ENCODE peak calls at places on chromosomes 11 and 22, in six cellular contexts. M, T, P, B, E and I are unnamed samples.

GRCh38 chr11:2432628-2433071 is 11.7 kb downstream of the TRPM5 start:
- DNase-seq in M (no peak), T (no peak), B (no peak), P (no peak), E (no peak), I (no peak)

GRCh38 chr11:70105755-70106571 is 27.8 kb downstream of the ANO1 start:
- DNase-seq in P (no peak), M (no peak), T (no peak), E (no peak), B (no peak), I (no peak)

GRCh38 chr22:21691773-21692172 is 26.0 kb downstream of the PPIL2 start:
- DNase-seq in B (no peak), P (no peak), M (peak), E (no peak), T (no peak), I (no peak)

GRCh38 chr22:30855266-30855665 is 113.3 kb downstream of the MORC2 start:
- DNase-seq in P (no peak), M (no peak), B (no peak), E (no peak), T (no peak), I (no peak)

GRCh38 chr11:96426356-96427103 is 36.7 kb downstream of the JRKL start:
- DNase-seq in E (no peak), T (no peak), B (peak), M (peak), P (no peak), I (no peak)

GRCh38 chr11:74321487-74322188 is 10.2 kb upstream of the P4HA3 start:
- DNase-seq in M (peak), P (no peak), B (peak), E (no peak), T (peak), I (no peak)

GRCh38 chr11:93017821-93018690 is 48.6 kb downstream of the MTNR1B start:
- DNase-seq in E (no peak), T (no peak), B (no peak), P (no peak), M (no peak), I (no peak)

GRCh38 chr11:61334434-61335354 is 1.7 kb downstream of the TKFC start:
- DNase-seq in E (no peak), T (no peak), B (peak), M (no peak), P (no peak), I (no peak)

GRCh38 chr11:123473941-123474668 is 44.0 kb downstream of the GRAMD1B start:
- DNase-seq in T (no peak), E (no peak), M (no peak), B (no peak), P (no peak), I (no peak)

GRCh38 chr11:114847599-114847998 is 169.3 kb downstream of the NXPE2 start:
- DNase-seq in P (no peak), M (no peak), B (no peak), T (no peak), E (no peak), I (no peak)

DNA sequence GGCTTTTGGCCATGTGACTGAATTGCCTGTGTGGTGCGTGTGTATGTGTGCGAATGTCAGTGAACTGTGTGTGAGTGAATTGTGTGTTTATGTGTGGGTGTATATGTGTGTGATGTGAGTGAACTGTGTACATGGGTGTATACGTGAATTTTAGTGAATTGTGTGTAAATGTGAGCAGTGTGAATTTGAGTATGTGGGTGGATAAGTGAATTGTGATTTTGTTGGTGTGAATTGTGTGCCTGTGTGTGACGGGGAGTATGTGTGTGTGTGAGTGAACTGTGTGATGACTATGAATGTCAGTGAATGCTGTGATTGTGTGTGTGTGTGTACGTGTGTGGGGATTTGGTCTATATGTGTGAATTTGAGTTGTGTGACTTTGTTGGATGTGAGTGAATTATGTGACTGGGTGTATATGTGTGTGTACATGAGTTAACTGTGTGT is 3.5 kb downstream of the DDTL start:
- DNase-seq in B (no peak), M (peak), T (no peak), E (no peak), P (no peak), I (no peak)
- TF ChIP-seq POLR2A in B (no peak), M (peak), T (peak), E (no peak), P (no peak), I (no peak)

GRCh38 chr11:116826751-116827431 is 2.8 kb upstream of the APOC3 start:
- DNase-seq in M (peak), P (no peak), B (peak), E (no peak), T (no peak), I (no peak)
- TF ChIP-seq POLR2AphosphoS5 in M (no peak), P (no peak), B (peak), E (no peak), T (no peak), I (no peak)

GRCh38 chr11:12066799-12067508 is 43.4 kb upstream of the MICAL2 start:
- DNase-seq in B (peak), E (no peak), P (no peak), M (no peak), T (no peak), I (no peak)
- TF ChIP-seq TAF1 in B (no peak), E (no peak), P (no peak), M (no peak), T (no peak), I (no peak)

GRCh38 chr11:120186799-120187591 is 23.8 kb upstream of the OAF start:
- DNase-seq in E (no peak), P (peak), M (no peak), B (peak), T (no peak), I (no peak)
- TF ChIP-seq POLR2A in E (no peak), P (no peak), M (no peak), B (peak), T (no peak), I (no peak)

GRCh38 chr11:126751242-126751641 is 249.3 kb downstream of the KIRREL3 start:
- DNase-seq in P (no peak), B (no peak), E (no peak), M (no peak), T (no peak), I (no peak)

GRCh38 chr11:126756416-126756815 is 244.2 kb downstream of the KIRREL3 start:
- DNase-seq in T (no peak), P (no peak), B (no peak), E (no peak), M (no peak), I (no peak)

GRCh38 chr11:126755494-126755893 is 245.1 kb downstream of the KIRREL3 start:
- DNase-seq in P (no peak), E (no peak), B (no peak), M (no peak), T (no peak), I (no peak)

GRCh38 chr11:126753990-126754389 is 246.6 kb downstream of the KIRREL3 start:
- DNase-seq in P (no peak), E (no peak), B (no peak), T (no peak), M (no peak), I (no peak)

GRCh38 chr11:126754850-126755426 is 245.6 kb downstream of the KIRREL3 start:
- DNase-seq in B (no peak), E (no peak), T (no peak), M (no peak), P (no peak), I (no peak)
- TF ChIP-seq POLR2AphosphoS5 in B (no peak), E (no peak), T (no peak), M (no peak), P (no peak), I (no peak)